ENCODE peak calls at places on chromosomes 5 and 9, in nine cellular contexts. One of them, this sample, is unnamed.

GRCh38 chr9:129946596-129946995 is 96.4 kb downstream of the FNBP1 start:
- DNase-seq in uterus: no peak
- DNase-seq in effector memory CD4-positive, alpha-beta T cell: no peak
- DNase-seq in AG08395: no peak
- DNase-seq in fibroblast of mammary gland: no peak
- DNase-seq in glomerular endothelial cell: no peak
- DNase-seq in NCI-H69: no peak
- DNase-seq in HCT116: no peak
- DNase-seq in GM06990: no peak
- DNase-seq in this sample: no peak

GRCh38 chr5:55036477-55036876 is 12.4 kb downstream of the GZMK start:
- DNase-seq in uterus: no peak
- DNase-seq in effector memory CD4-positive, alpha-beta T cell: no peak
- DNase-seq in AG08395: peak
- DNase-seq in fibroblast of mammary gland: no peak
- DNase-seq in glomerular endothelial cell: no peak
- DNase-seq in NCI-H69: no peak
- DNase-seq in HCT116: no peak
- DNase-seq in GM06990: no peak
- DNase-seq in this sample: no peak

GRCh38 chr5:130206686-130207085 is 302.4 kb downstream of the CHSY3 start:
- DNase-seq in uterus: no peak
- DNase-seq in effector memory CD4-positive, alpha-beta T cell: no peak
- DNase-seq in AG08395: no peak
- DNase-seq in fibroblast of mammary gland: no peak
- DNase-seq in glomerular endothelial cell: no peak
- DNase-seq in NCI-H69: no peak
- DNase-seq in HCT116: no peak
- DNase-seq in GM06990: no peak
- DNase-seq in this sample: no peak

GRCh38 chr9:98619788-98620187 is 88.9 kb downstream of the GABBR2 start:
- DNase-seq in uterus: no peak
- DNase-seq in effector memory CD4-positive, alpha-beta T cell: no peak
- DNase-seq in AG08395: no peak
- DNase-seq in fibroblast of mammary gland: no peak
- DNase-seq in glomerular endothelial cell: no peak
- DNase-seq in NCI-H69: peak
- DNase-seq in HCT116: no peak
- DNase-seq in GM06990: no peak
- DNase-seq in this sample: no peak

GRCh38 chr9:127159949-127160610 is 37.6 kb upstream of the ANGPTL2 start:
- DNase-seq in uterus: no peak
- DNase-seq in effector memory CD4-positive, alpha-beta T cell: no peak
- DNase-seq in AG08395: no peak
- DNase-seq in fibroblast of mammary gland: no peak
- DNase-seq in glomerular endothelial cell: no peak
- DNase-seq in NCI-H69: no peak
- DNase-seq in HCT116: no peak
- DNase-seq in GM06990: no peak
- DNase-seq in this sample: no peak

GRCh38 chr9:115117999-115118470 is at the start of gene TNC:
- DNase-seq in uterus: peak
- DNase-seq in effector memory CD4-positive, alpha-beta T cell: no peak
- DNase-seq in AG08395: peak
- DNase-seq in fibroblast of mammary gland: peak
- DNase-seq in glomerular endothelial cell: no peak
- DNase-seq in NCI-H69: peak
- DNase-seq in HCT116: no peak
- DNase-seq in GM06990: no peak
- DNase-seq in this sample: peak

GRCh38 chr5:81825237-81825636 is 74.3 kb upstream of the SSBP2 start:
- DNase-seq in uterus: peak
- DNase-seq in effector memory CD4-positive, alpha-beta T cell: no peak
- DNase-seq in AG08395: peak
- DNase-seq in fibroblast of mammary gland: peak
- DNase-seq in glomerular endothelial cell: no peak
- DNase-seq in NCI-H69: peak
- DNase-seq in HCT116: no peak
- DNase-seq in GM06990: no peak
- DNase-seq in this sample: no peak

GRCh38 chr9:71733176-71733575 is 35.1 kb downstream of the CEMIP2 start:
- DNase-seq in uterus: no peak
- DNase-seq in effector memory CD4-positive, alpha-beta T cell: no peak
- DNase-seq in AG08395: peak
- DNase-seq in fibroblast of mammary gland: peak
- DNase-seq in glomerular endothelial cell: no peak
- DNase-seq in NCI-H69: no peak
- DNase-seq in HCT116: no peak
- DNase-seq in GM06990: no peak
- DNase-seq in this sample: no peak

GRCh38 chr5:56669534-56670483 is 145.5 kb upstream of the MAP3K1 start:
- DNase-seq in uterus: no peak
- DNase-seq in effector memory CD4-positive, alpha-beta T cell: no peak
- DNase-seq in AG08395: peak
- DNase-seq in fibroblast of mammary gland: peak
- DNase-seq in glomerular endothelial cell: no peak
- DNase-seq in NCI-H69: peak
- DNase-seq in HCT116: no peak
- DNase-seq in GM06990: peak
- DNase-seq in this sample: peak

GRCh38 chr5:37984300-37984699 is 144.5 kb upstream of the GDNF start:
- DNase-seq in uterus: no peak
- DNase-seq in effector memory CD4-positive, alpha-beta T cell: no peak
- DNase-seq in AG08395: no peak
- DNase-seq in fibroblast of mammary gland: no peak
- DNase-seq in glomerular endothelial cell: no peak
- DNase-seq in NCI-H69: no peak
- DNase-seq in HCT116: no peak
- DNase-seq in GM06990: no peak
- DNase-seq in this sample: no peak

GRCh38 chr5:14410068-14410941 is 171.3 kb upstream of the OTULINL start:
- DNase-seq in uterus: peak
- DNase-seq in effector memory CD4-positive, alpha-beta T cell: no peak
- DNase-seq in AG08395: peak
- DNase-seq in fibroblast of mammary gland: peak
- DNase-seq in glomerular endothelial cell: no peak
- DNase-seq in NCI-H69: no peak
- DNase-seq in HCT116: no peak
- DNase-seq in GM06990: no peak
- DNase-seq in this sample: peak

GRCh38 chr9:89701221-89701798 is 96.5 kb downstream of the GADD45G start:
- DNase-seq in uterus: no peak
- DNase-seq in effector memory CD4-positive, alpha-beta T cell: peak
- DNase-seq in AG08395: no peak
- DNase-seq in fibroblast of mammary gland: no peak
- DNase-seq in glomerular endothelial cell: no peak
- DNase-seq in NCI-H69: no peak
- DNase-seq in HCT116: no peak
- DNase-seq in GM06990: peak
- DNase-seq in this sample: no peak

GRCh38 chr5:146580237-146580636 is 64.2 kb upstream of the GPR151 start:
- DNase-seq in uterus: no peak
- DNase-seq in effector memory CD4-positive, alpha-beta T cell: no peak
- DNase-seq in AG08395: no peak
- DNase-seq in fibroblast of mammary gland: no peak
- DNase-seq in glomerular endothelial cell: no peak
- DNase-seq in NCI-H69: peak
- DNase-seq in HCT116: no peak
- DNase-seq in GM06990: no peak
- DNase-seq in this sample: no peak

GRCh38 chr5:76754765-76755164 is 38.8 kb downstream of the F2R start:
- DNase-seq in uterus: no peak
- DNase-seq in effector memory CD4-positive, alpha-beta T cell: no peak
- DNase-seq in AG08395: no peak
- DNase-seq in fibroblast of mammary gland: no peak
- DNase-seq in glomerular endothelial cell: no peak
- DNase-seq in NCI-H69: peak
- DNase-seq in HCT116: no peak
- DNase-seq in GM06990: no peak
- DNase-seq in this sample: no peak

GRCh38 chr9:97773091-97773490 is 76.0 kb upstream of the XPA start:
- DNase-seq in uterus: no peak
- DNase-seq in effector memory CD4-positive, alpha-beta T cell: no peak
- DNase-seq in AG08395: peak
- DNase-seq in fibroblast of mammary gland: no peak
- DNase-seq in glomerular endothelial cell: no peak
- DNase-seq in NCI-H69: no peak
- DNase-seq in HCT116: no peak
- DNase-seq in GM06990: no peak
- DNase-seq in this sample: no peak

GRCh38 chr9:111074395-111074794 is 36.1 kb upstream of the LPAR1 start:
- DNase-seq in uterus: no peak
- DNase-seq in effector memory CD4-positive, alpha-beta T cell: no peak
- DNase-seq in AG08395: no peak
- DNase-seq in fibroblast of mammary gland: no peak
- DNase-seq in glomerular endothelial cell: no peak
- DNase-seq in NCI-H69: no peak
- DNase-seq in HCT116: no peak
- DNase-seq in GM06990: no peak
- DNase-seq in this sample: no peak

GRCh38 chr5:51650824-51651223 is 267.6 kb downstream of the ISL1 start:
- DNase-seq in uterus: no peak
- DNase-seq in effector memory CD4-positive, alpha-beta T cell: no peak
- DNase-seq in AG08395: no peak
- DNase-seq in fibroblast of mammary gland: no peak
- DNase-seq in glomerular endothelial cell: no peak
- DNase-seq in NCI-H69: no peak
- DNase-seq in HCT116: no peak
- DNase-seq in GM06990: no peak
- DNase-seq in this sample: no peak

GRCh38 chr5:71974165-71974564 is 133.1 kb upstream of the MAP1B start:
- DNase-seq in uterus: peak
- DNase-seq in effector memory CD4-positive, alpha-beta T cell: no peak
- DNase-seq in AG08395: no peak
- DNase-seq in fibroblast of mammary gland: peak
- DNase-seq in glomerular endothelial cell: no peak
- DNase-seq in NCI-H69: no peak
- DNase-seq in HCT116: no peak
- DNase-seq in GM06990: no peak
- DNase-seq in this sample: no peak

GRCh38 chr9:110650261-110650660 is 18.3 kb upstream of the MUSK start:
- DNase-seq in uterus: no peak
- DNase-seq in effector memory CD4-positive, alpha-beta T cell: no peak
- DNase-seq in AG08395: peak
- DNase-seq in fibroblast of mammary gland: peak
- DNase-seq in glomerular endothelial cell: no peak
- DNase-seq in NCI-H69: no peak
- DNase-seq in HCT116: no peak
- DNase-seq in GM06990: no peak
- DNase-seq in this sample: no peak

GRCh38 chr5:142295084-142295758 is 29.6 kb downstream of the SPRY4 start:
- DNase-seq in uterus: no peak
- DNase-seq in effector memory CD4-positive, alpha-beta T cell: no peak
- DNase-seq in AG08395: no peak
- DNase-seq in fibroblast of mammary gland: no peak
- DNase-seq in glomerular endothelial cell: peak
- DNase-seq in NCI-H69: no peak
- DNase-seq in HCT116: no peak
- DNase-seq in GM06990: no peak
- DNase-seq in this sample: peak

GRCh38 chr5:96823900-96824351 is 16.2 kb upstream of the ERAP1 start:
- DNase-seq in uterus: no peak
- DNase-seq in effector memory CD4-positive, alpha-beta T cell: no peak
- DNase-seq in AG08395: peak
- DNase-seq in fibroblast of mammary gland: peak
- DNase-seq in glomerular endothelial cell: no peak
- DNase-seq in NCI-H69: peak
- DNase-seq in HCT116: no peak
- DNase-seq in GM06990: no peak
- DNase-seq in this sample: no peak

GRCh38 chr9:111427186-111427585 is 57.0 kb downstream of the ECPAS start:
- DNase-seq in uterus: no peak
- DNase-seq in effector memory CD4-positive, alpha-beta T cell: no peak
- DNase-seq in AG08395: peak
- DNase-seq in fibroblast of mammary gland: peak
- DNase-seq in glomerular endothelial cell: no peak
- DNase-seq in NCI-H69: peak
- DNase-seq in HCT116: peak
- DNase-seq in GM06990: no peak
- DNase-seq in this sample: no peak

GRCh38 chr5:56749842-56750241 is 65.5 kb upstream of the MAP3K1 start:
- DNase-seq in uterus: no peak
- DNase-seq in effector memory CD4-positive, alpha-beta T cell: no peak
- DNase-seq in AG08395: no peak
- DNase-seq in fibroblast of mammary gland: no peak
- DNase-seq in glomerular endothelial cell: no peak
- DNase-seq in NCI-H69: no peak
- DNase-seq in HCT116: no peak
- DNase-seq in GM06990: no peak
- DNase-seq in this sample: no peak

GRCh38 chr9:123652416-123652815 is 277.5 kb downstream of the DENND1A start:
- DNase-seq in uterus: no peak
- DNase-seq in effector memory CD4-positive, alpha-beta T cell: no peak
- DNase-seq in AG08395: no peak
- DNase-seq in fibroblast of mammary gland: no peak
- DNase-seq in glomerular endothelial cell: no peak
- DNase-seq in NCI-H69: peak
- DNase-seq in HCT116: no peak
- DNase-seq in GM06990: no peak
- DNase-seq in this sample: no peak

GRCh38 chr5:23631283-23632045 is 124.1 kb downstream of the PRDM9 start:
- DNase-seq in uterus: no peak
- DNase-seq in effector memory CD4-positive, alpha-beta T cell: no peak
- DNase-seq in AG08395: no peak
- DNase-seq in fibroblast of mammary gland: peak
- DNase-seq in glomerular endothelial cell: no peak
- DNase-seq in NCI-H69: peak
- DNase-seq in HCT116: no peak
- DNase-seq in GM06990: no peak
- DNase-seq in this sample: no peak

GRCh38 chr9:92332577-92333287 is 7.0 kb downstream of the CENPP start:
- DNase-seq in uterus: no peak
- DNase-seq in effector memory CD4-positive, alpha-beta T cell: no peak
- DNase-seq in AG08395: no peak
- DNase-seq in fibroblast of mammary gland: peak
- DNase-seq in glomerular endothelial cell: no peak
- DNase-seq in NCI-H69: no peak
- DNase-seq in HCT116: no peak
- DNase-seq in GM06990: no peak
- DNase-seq in this sample: peak

GRCh38 chr9:124392855-124393460 is 22.3 kb downstream of the PSMB7 start:
- DNase-seq in uterus: no peak
- DNase-seq in effector memory CD4-positive, alpha-beta T cell: no peak
- DNase-seq in AG08395: peak
- DNase-seq in fibroblast of mammary gland: peak
- DNase-seq in glomerular endothelial cell: peak
- DNase-seq in NCI-H69: peak
- DNase-seq in HCT116: peak
- DNase-seq in GM06990: no peak
- DNase-seq in this sample: peak

GRCh38 chr5:74198156-74198555 is 442.4 kb downstream of the ENC1 start:
- DNase-seq in uterus: no peak
- DNase-seq in effector memory CD4-positive, alpha-beta T cell: no peak
- DNase-seq in AG08395: no peak
- DNase-seq in fibroblast of mammary gland: no peak
- DNase-seq in glomerular endothelial cell: no peak
- DNase-seq in NCI-H69: no peak
- DNase-seq in HCT116: no peak
- DNase-seq in GM06990: no peak
- DNase-seq in this sample: no peak

GRCh38 chr9:76219555-76220151 is 174.6 kb downstream of the RFK start:
- DNase-seq in uterus: no peak
- DNase-seq in effector memory CD4-positive, alpha-beta T cell: no peak
- DNase-seq in AG08395: no peak
- DNase-seq in fibroblast of mammary gland: peak
- DNase-seq in glomerular endothelial cell: no peak
- DNase-seq in NCI-H69: peak
- DNase-seq in HCT116: no peak
- DNase-seq in GM06990: no peak
- DNase-seq in this sample: peak

GRCh38 chr5:133818031-133818431 is 150.4 kb downstream of the C5orf15 start:
- DNase-seq in uterus: peak
- DNase-seq in effector memory CD4-positive, alpha-beta T cell: no peak
- DNase-seq in AG08395: no peak
- DNase-seq in fibroblast of mammary gland: peak
- DNase-seq in glomerular endothelial cell: no peak
- DNase-seq in NCI-H69: no peak
- DNase-seq in HCT116: no peak
- DNase-seq in GM06990: no peak
- DNase-seq in this sample: no peak

GRCh38 chr9:109441296-109441695 is 56.8 kb downstream of the PTPN3 start:
- DNase-seq in uterus: no peak
- DNase-seq in effector memory CD4-positive, alpha-beta T cell: no peak
- DNase-seq in AG08395: no peak
- DNase-seq in fibroblast of mammary gland: no peak
- DNase-seq in glomerular endothelial cell: no peak
- DNase-seq in NCI-H69: peak
- DNase-seq in HCT116: no peak
- DNase-seq in GM06990: no peak
- DNase-seq in this sample: no peak

This sample was measured in left kidney.